ENCODE peak calls at places on chromosomes 4 and X, in seven cellular contexts. One of them, this sample, is unnamed.

GRCh38 chr4:127669691-127670090 is 36.9 kb downstream of the INTU start:
- DNase-seq in Peyer's patch: no peak
- DNase-seq in astrocyte of the spinal cord: no peak
- DNase-seq in esophagus muscularis mucosa: no peak
- DNase-seq in mammary epithelial cell: no peak
- DNase-seq in lower lobe of right lung: no peak
- DNase-seq in CD8-positive, alpha-beta T cell: no peak
- DNase-seq in this sample: no peak

GRCh38 chr4:7121861-7122653 is 54.2 kb upstream of the GRPEL1 start:
- DNase-seq in Peyer's patch: no peak
- DNase-seq in astrocyte of the spinal cord: no peak
- DNase-seq in esophagus muscularis mucosa: no peak
- DNase-seq in mammary epithelial cell: no peak
- DNase-seq in lower lobe of right lung: no peak
- DNase-seq in CD8-positive, alpha-beta T cell: no peak
- DNase-seq in this sample: no peak

GRCh38 chr4:62709618-62710252 is 1509.6 kb downstream of the ADGRL3 start:
- DNase-seq in Peyer's patch: no peak
- DNase-seq in astrocyte of the spinal cord: peak; percentile 43
- DNase-seq in esophagus muscularis mucosa: no peak
- DNase-seq in mammary epithelial cell: peak; percentile 3
- DNase-seq in lower lobe of right lung: no peak
- DNase-seq in CD8-positive, alpha-beta T cell: no peak
- DNase-seq in this sample: no peak

GRCh38 chrX:49184294-49185061 is 1.7 kb downstream of the PRICKLE3 start:
- DNase-seq in Peyer's patch: peak; percentile 94
- DNase-seq in astrocyte of the spinal cord: peak; percentile 85
- DNase-seq in esophagus muscularis mucosa: peak; percentile 97
- DNase-seq in mammary epithelial cell: peak; percentile 92
- DNase-seq in lower lobe of right lung: peak; percentile 92
- DNase-seq in CD8-positive, alpha-beta T cell: peak; percentile 19
- DNase-seq in this sample: peak; percentile 66

GRCh38 chrX:135112096-135112729 is 8.1 kb downstream of the ETDB start:
- DNase-seq in Peyer's patch: peak; percentile 59
- DNase-seq in astrocyte of the spinal cord: peak; percentile 22
- DNase-seq in esophagus muscularis mucosa: no peak
- DNase-seq in mammary epithelial cell: peak; percentile 23
- DNase-seq in lower lobe of right lung: no peak
- DNase-seq in CD8-positive, alpha-beta T cell: peak; percentile 21
- DNase-seq in this sample: no peak

GRCh38 chr4:168845897-168846296 is 164.2 kb downstream of the CBR4 start:
- DNase-seq in Peyer's patch: no peak
- DNase-seq in astrocyte of the spinal cord: no peak
- DNase-seq in esophagus muscularis mucosa: no peak
- DNase-seq in mammary epithelial cell: no peak
- DNase-seq in lower lobe of right lung: no peak
- DNase-seq in CD8-positive, alpha-beta T cell: no peak
- DNase-seq in this sample: no peak

GRCh38 chrX:65009459-65009858 is 33.2 kb upstream of the ZC4H2 start:
- DNase-seq in Peyer's patch: no peak
- DNase-seq in astrocyte of the spinal cord: no peak
- DNase-seq in esophagus muscularis mucosa: no peak
- DNase-seq in mammary epithelial cell: no peak
- DNase-seq in lower lobe of right lung: no peak
- DNase-seq in CD8-positive, alpha-beta T cell: no peak
- DNase-seq in this sample: no peak

GRCh38 chr4:186029731-186030421 is 39.1 kb upstream of the TLR3 start:
- DNase-seq in Peyer's patch: no peak
- DNase-seq in astrocyte of the spinal cord: peak; percentile 69
- DNase-seq in esophagus muscularis mucosa: no peak
- DNase-seq in mammary epithelial cell: no peak
- DNase-seq in lower lobe of right lung: peak; percentile 67
- DNase-seq in CD8-positive, alpha-beta T cell: no peak
- DNase-seq in this sample: peak; percentile 55

GRCh38 chr4:52259978-52260377 is 208.9 kb downstream of the SPATA18 start:
- DNase-seq in Peyer's patch: no peak
- DNase-seq in astrocyte of the spinal cord: no peak
- DNase-seq in esophagus muscularis mucosa: no peak
- DNase-seq in mammary epithelial cell: no peak
- DNase-seq in lower lobe of right lung: no peak
- DNase-seq in CD8-positive, alpha-beta T cell: no peak
- DNase-seq in this sample: no peak

GRCh38 chr4:108337923-108338322 is 169.2 kb upstream of the LEF1 start:
- DNase-seq in Peyer's patch: no peak
- DNase-seq in astrocyte of the spinal cord: peak; percentile 50
- DNase-seq in esophagus muscularis mucosa: no peak
- DNase-seq in mammary epithelial cell: peak; percentile 30
- DNase-seq in lower lobe of right lung: no peak
- DNase-seq in CD8-positive, alpha-beta T cell: no peak
- DNase-seq in this sample: no peak

GRCh38 chrX:79130857-79131256 is 13.6 kb upstream of the GPR174 start:
- DNase-seq in Peyer's patch: no peak
- DNase-seq in astrocyte of the spinal cord: no peak
- DNase-seq in esophagus muscularis mucosa: no peak
- DNase-seq in mammary epithelial cell: no peak
- DNase-seq in lower lobe of right lung: no peak
- DNase-seq in CD8-positive, alpha-beta T cell: no peak
- DNase-seq in this sample: no peak

GRCh38 chr4:82715731-82716617 is 82.6 kb downstream of the SCD5 start:
- DNase-seq in Peyer's patch: no peak
- DNase-seq in astrocyte of the spinal cord: no peak
- DNase-seq in esophagus muscularis mucosa: no peak
- DNase-seq in mammary epithelial cell: peak; percentile 82
- DNase-seq in lower lobe of right lung: no peak
- DNase-seq in CD8-positive, alpha-beta T cell: no peak
- DNase-seq in this sample: no peak

GRCh38 chrX:33178690-33179089 is 32.7 kb downstream of the DMD start:
- DNase-seq in Peyer's patch: no peak
- DNase-seq in astrocyte of the spinal cord: no peak
- DNase-seq in esophagus muscularis mucosa: no peak
- DNase-seq in mammary epithelial cell: no peak
- DNase-seq in lower lobe of right lung: no peak
- DNase-seq in CD8-positive, alpha-beta T cell: no peak
- DNase-seq in this sample: no peak

GRCh38 chr4:81031389-81032173 is 1.1 kb downstream of the BMP3 start:
- DNase-seq in Peyer's patch: peak; percentile 50
- DNase-seq in astrocyte of the spinal cord: no peak
- DNase-seq in esophagus muscularis mucosa: no peak
- DNase-seq in mammary epithelial cell: no peak
- DNase-seq in lower lobe of right lung: peak; percentile 53
- DNase-seq in CD8-positive, alpha-beta T cell: no peak
- DNase-seq in this sample: no peak

GRCh38 chrX:71493111-71493613 is 39.7 kb upstream of the OGT start:
- DNase-seq in Peyer's patch: no peak
- DNase-seq in astrocyte of the spinal cord: no peak
- DNase-seq in esophagus muscularis mucosa: no peak
- DNase-seq in mammary epithelial cell: no peak
- DNase-seq in lower lobe of right lung: peak; percentile 36
- DNase-seq in CD8-positive, alpha-beta T cell: no peak
- DNase-seq in this sample: no peak

GRCh38 chr4:185535818-185536729 is 767 bp upstream of the PDLIM3 start:
- DNase-seq in Peyer's patch: peak; percentile 56
- DNase-seq in astrocyte of the spinal cord: no peak
- DNase-seq in esophagus muscularis mucosa: peak; percentile 39
- DNase-seq in mammary epithelial cell: peak; percentile 17
- DNase-seq in lower lobe of right lung: no peak
- DNase-seq in CD8-positive, alpha-beta T cell: no peak
- DNase-seq in this sample: no peak

GRCh38 chrX:11619426-11619825 is 46.3 kb downstream of the ARHGAP6 start:
- DNase-seq in Peyer's patch: no peak
- DNase-seq in astrocyte of the spinal cord: no peak
- DNase-seq in esophagus muscularis mucosa: no peak
- DNase-seq in mammary epithelial cell: peak; percentile 6
- DNase-seq in lower lobe of right lung: no peak
- DNase-seq in CD8-positive, alpha-beta T cell: no peak
- DNase-seq in this sample: no peak

GRCh38 chrX:98398542-98398941 is 1514.8 kb downstream of the RPA4 start:
- DNase-seq in Peyer's patch: no peak
- DNase-seq in astrocyte of the spinal cord: no peak
- DNase-seq in esophagus muscularis mucosa: no peak
- DNase-seq in mammary epithelial cell: no peak
- DNase-seq in lower lobe of right lung: no peak
- DNase-seq in CD8-positive, alpha-beta T cell: no peak
- DNase-seq in this sample: no peak

GRCh38 chr4:4395849-4396627 is 9.1 kb downstream of the NSG1 start:
- DNase-seq in Peyer's patch: no peak
- DNase-seq in astrocyte of the spinal cord: no peak
- DNase-seq in esophagus muscularis mucosa: no peak
- DNase-seq in mammary epithelial cell: no peak
- DNase-seq in lower lobe of right lung: peak; percentile 31
- DNase-seq in CD8-positive, alpha-beta T cell: no peak
- DNase-seq in this sample: peak; percentile 70

GRCh38 chr4:84727491-84727890 is 144.6 kb downstream of the CDS1 start:
- DNase-seq in Peyer's patch: no peak
- DNase-seq in astrocyte of the spinal cord: no peak
- DNase-seq in esophagus muscularis mucosa: no peak
- DNase-seq in mammary epithelial cell: no peak
- DNase-seq in lower lobe of right lung: no peak
- DNase-seq in CD8-positive, alpha-beta T cell: no peak
- DNase-seq in this sample: no peak

GRCh38 chr4:99395595-99396364 is 39.4 kb downstream of the ADH7 start:
- DNase-seq in Peyer's patch: no peak
- DNase-seq in astrocyte of the spinal cord: peak; percentile 83
- DNase-seq in esophagus muscularis mucosa: no peak
- DNase-seq in mammary epithelial cell: peak; percentile 56
- DNase-seq in lower lobe of right lung: no peak
- DNase-seq in CD8-positive, alpha-beta T cell: no peak
- DNase-seq in this sample: no peak

GRCh38 chr4:47741200-47741599 is 96.7 kb downstream of the CORIN start:
- DNase-seq in Peyer's patch: no peak
- DNase-seq in astrocyte of the spinal cord: no peak
- DNase-seq in esophagus muscularis mucosa: no peak
- DNase-seq in mammary epithelial cell: peak; percentile 71
- DNase-seq in lower lobe of right lung: no peak
- DNase-seq in CD8-positive, alpha-beta T cell: no peak
- DNase-seq in this sample: no peak

GRCh38 chrX:8783100-8784098 is 17.8 kb downstream of the FAM9A start:
- DNase-seq in Peyer's patch: no peak
- DNase-seq in astrocyte of the spinal cord: no peak
- DNase-seq in esophagus muscularis mucosa: no peak
- DNase-seq in mammary epithelial cell: no peak
- DNase-seq in lower lobe of right lung: no peak
- DNase-seq in CD8-positive, alpha-beta T cell: peak; percentile 15
- DNase-seq in this sample: peak; percentile 12

DNA sequence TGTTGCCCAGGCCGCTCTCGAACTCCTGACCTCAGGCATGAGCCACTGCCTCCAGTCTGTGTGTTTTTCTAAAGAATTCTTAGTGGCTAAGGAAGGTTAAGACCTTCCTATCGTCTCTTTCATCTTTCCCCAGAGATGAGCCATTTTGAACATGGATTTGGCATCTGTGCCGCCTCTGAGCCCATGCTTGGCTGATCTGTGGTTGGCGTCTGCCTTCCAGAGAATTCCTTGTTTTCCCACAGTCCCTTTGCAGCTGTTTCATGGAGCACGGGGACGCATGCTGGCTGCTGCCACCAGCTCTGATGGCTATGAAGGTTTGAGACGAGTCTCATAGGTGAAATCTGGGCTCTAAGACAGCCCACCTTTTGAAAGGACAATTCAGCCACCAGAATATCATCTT is 60.4 kb downstream of the SHROOM2 start:
- DNase-seq in Peyer's patch: no peak
- DNase-seq in astrocyte of the spinal cord: no peak
- DNase-seq in esophagus muscularis mucosa: no peak
- DNase-seq in mammary epithelial cell: no peak
- DNase-seq in lower lobe of right lung: no peak
- DNase-seq in CD8-positive, alpha-beta T cell: no peak
- DNase-seq in this sample: no peak
- H3K4me3 ChIP-seq in Peyer's patch: no peak overlapping the region
- H3K4me3 ChIP-seq in astrocyte of the spinal cord: no peak overlapping the region
- H3K4me3 ChIP-seq in esophagus muscularis mucosa: no peak overlapping the region
- H3K4me3 ChIP-seq in mammary epithelial cell: no peak overlapping the region
- H3K4me3 ChIP-seq in lower lobe of right lung: no peak overlapping the region
- H3K4me3 ChIP-seq in CD8-positive, alpha-beta T cell: no peak overlapping the region
- H3K4me3 ChIP-seq in this sample: no peak overlapping the region

GRCh38 chr4:177064724-177065394 is 244.8 kb upstream of the NEIL3 start:
- DNase-seq in Peyer's patch: no peak
- DNase-seq in astrocyte of the spinal cord: no peak
- DNase-seq in esophagus muscularis mucosa: no peak
- DNase-seq in mammary epithelial cell: no peak
- DNase-seq in lower lobe of right lung: no peak
- DNase-seq in CD8-positive, alpha-beta T cell: no peak
- DNase-seq in this sample: no peak
- TF ChIP-seq CTCF in Peyer's patch: no peak
- TF ChIP-seq CTCF in astrocyte of the spinal cord: no peak
- TF ChIP-seq CTCF in esophagus muscularis mucosa: no peak
- TF ChIP-seq CTCF in mammary epithelial cell: no peak
- TF ChIP-seq CTCF in lower lobe of right lung: no peak
- TF ChIP-seq CTCF in CD8-positive, alpha-beta T cell: no peak
- TF ChIP-seq CTCF in this sample: no peak

GRCh38 chrX:130887392-130887791 is 15.6 kb downstream of the ENOX2 start:
- DNase-seq in Peyer's patch: no peak
- DNase-seq in astrocyte of the spinal cord: no peak
- DNase-seq in esophagus muscularis mucosa: no peak
- DNase-seq in mammary epithelial cell: no peak
- DNase-seq in lower lobe of right lung: no peak
- DNase-seq in CD8-positive, alpha-beta T cell: no peak
- DNase-seq in this sample: no peak

GRCh38 chrX:130884627-130885026 is 18.4 kb downstream of the ENOX2 start:
- DNase-seq in Peyer's patch: no peak
- DNase-seq in astrocyte of the spinal cord: no peak
- DNase-seq in esophagus muscularis mucosa: no peak
- DNase-seq in mammary epithelial cell: no peak
- DNase-seq in lower lobe of right lung: no peak
- DNase-seq in CD8-positive, alpha-beta T cell: no peak
- DNase-seq in this sample: no peak

GRCh38 chrX:130885508-130885907 is 17.5 kb downstream of the ENOX2 start:
- DNase-seq in Peyer's patch: no peak
- DNase-seq in astrocyte of the spinal cord: no peak
- DNase-seq in esophagus muscularis mucosa: no peak
- DNase-seq in mammary epithelial cell: no peak
- DNase-seq in lower lobe of right lung: no peak
- DNase-seq in CD8-positive, alpha-beta T cell: no peak
- DNase-seq in this sample: no peak

GRCh38 chrX:130885996-130886395 is 17.0 kb downstream of the ENOX2 start:
- DNase-seq in Peyer's patch: no peak
- DNase-seq in astrocyte of the spinal cord: no peak
- DNase-seq in esophagus muscularis mucosa: no peak
- DNase-seq in mammary epithelial cell: no peak
- DNase-seq in lower lobe of right lung: no peak
- DNase-seq in CD8-positive, alpha-beta T cell: no peak
- DNase-seq in this sample: no peak
- H3K4me3 ChIP-seq in Peyer's patch: no peak overlapping the region
- H3K4me3 ChIP-seq in astrocyte of the spinal cord: no peak overlapping the region
- H3K4me3 ChIP-seq in esophagus muscularis mucosa: no peak overlapping the region
- H3K4me3 ChIP-seq in mammary epithelial cell: no peak overlapping the region
- H3K4me3 ChIP-seq in lower lobe of right lung: no peak overlapping the region
- H3K4me3 ChIP-seq in CD8-positive, alpha-beta T cell: no peak overlapping the region
- H3K4me3 ChIP-seq in this sample: peak overlapping the region; percentile 50

GRCh38 chr4:163191999-163192398 is 25.3 kb upstream of the NAF1 start:
- DNase-seq in Peyer's patch: no peak
- DNase-seq in astrocyte of the spinal cord: no peak
- DNase-seq in esophagus muscularis mucosa: no peak
- DNase-seq in mammary epithelial cell: peak; percentile 23
- DNase-seq in lower lobe of right lung: no peak
- DNase-seq in CD8-positive, alpha-beta T cell: no peak
- DNase-seq in this sample: no peak
- TF ChIP-seq CTCF in Peyer's patch: no peak
- TF ChIP-seq CTCF in astrocyte of the spinal cord: no peak
- TF ChIP-seq CTCF in esophagus muscularis mucosa: peak; percentile 44
- TF ChIP-seq CTCF in mammary epithelial cell: peak; percentile 58
- TF ChIP-seq CTCF in lower lobe of right lung: no peak
- TF ChIP-seq CTCF in CD8-positive, alpha-beta T cell: no peak
- TF ChIP-seq CTCF in this sample: no peak